ENCODE peak calls at places on chromosome 19, in eight cellular contexts. J is aorta, B is HCT116, K is breast epithelium, O is cardiac muscle cell, F is GM23248, A is colonic mucosa, S is psoas muscle. C is an unnamed sample.

GRCh38 chr19:13234518-13234917 is 84.3 kb downstream of the IER2 start:
- DNase-seq in J (no peak), B (peak; percentile 33), K (no peak), O (peak; percentile 41), F (peak; percentile 65), A (peak; percentile 83), S (peak; percentile 29), C (peak; percentile 58)

GRCh38 chr19:48329167-48329891 is 4.0 kb downstream of the EMP3 start:
- DNase-seq in J (no peak), B (no peak), K (no peak), O (no peak), F (peak; percentile 84), A (no peak), S (no peak), C (peak; percentile 52)

GRCh38 chr19:48853483-48853882 is 14.9 kb downstream of the PLEKHA4 start:
- DNase-seq in J (no peak), B (no peak), K (no peak), O (no peak), F (no peak), A (no peak), S (no peak), C (no peak)

GRCh38 chr19:5138606-5139594 is 170.0 kb downstream of the KDM4B start:
- DNase-seq in J (no peak), B (no peak), K (no peak), O (peak; percentile 95), F (peak; percentile 31), A (peak; percentile 54), S (no peak), C (peak; percentile 42)

GRCh38 chr19:44876930-44877530 is 14.0 kb upstream of the TOMM40 start:
- DNase-seq in J (no peak), B (no peak), K (no peak), O (no peak), F (no peak), A (no peak), S (no peak), C (no peak)

GRCh38 chr19:46350029-46350757 is 3.3 kb downstream of the PPP5C start:
- DNase-seq in J (peak; percentile 69), B (no peak), K (no peak), O (no peak), F (no peak), A (peak; percentile 69), S (no peak), C (no peak)

GRCh38 chr19:12789098-12789903 is 2.0 kb upstream of the JUNB start:
- DNase-seq in J (no peak), B (no peak), K (no peak), O (no peak), F (peak; percentile 64), A (peak; percentile 84), S (no peak), C (peak; percentile 90)

GRCh38 chr19:15400521-15401396 is 18.0 kb downstream of the AKAP8L start:
- DNase-seq in J (peak; percentile 70), B (no peak), K (no peak), O (no peak), F (no peak), A (no peak), S (no peak), C (no peak)

GRCh38 chr19:2244122-2244411 is 5.1 kb upstream of the AMH start:
- DNase-seq in J (no peak), B (no peak), K (no peak), O (no peak), F (no peak), A (no peak), S (no peak), C (no peak)

GRCh38 chr19:36771275-36772231 is 1.1 kb downstream of the ZNF850 start:
- DNase-seq in J (peak; percentile 85), B (no peak), K (peak; percentile 62), O (peak; percentile 97), F (peak; percentile 92), A (peak; percentile 62), S (peak; percentile 54), C (peak; percentile 68)

GRCh38 chr19:33159893-33160292 is 28.0 kb downstream of the WDR88 start:
- DNase-seq in J (peak; percentile 17), B (no peak), K (no peak), O (no peak), F (no peak), A (no peak), S (no peak), C (no peak)

GRCh38 chr19:9668544-9668943 is 6.4 kb downstream of the ZNF562 start:
- DNase-seq in J (no peak), B (no peak), K (no peak), O (no peak), F (no peak), A (no peak), S (no peak), C (no peak)
- H3K9me3 ChIP-seq in J (peaks cover 4% of the 10 kb centered on the region), B (peaks cover 39% of the 10 kb centered on the region), K (peaks cover 75% of the 10 kb centered on the region), O (no peaks in the 10 kb centered on the region), F (peaks cover 5% of the 10 kb centered on the region), A (peaks cover 3% of the 10 kb centered on the region), S (peaks cover 40% of the 10 kb centered on the region), C (no peaks in the 10 kb centered on the region)

DNA sequence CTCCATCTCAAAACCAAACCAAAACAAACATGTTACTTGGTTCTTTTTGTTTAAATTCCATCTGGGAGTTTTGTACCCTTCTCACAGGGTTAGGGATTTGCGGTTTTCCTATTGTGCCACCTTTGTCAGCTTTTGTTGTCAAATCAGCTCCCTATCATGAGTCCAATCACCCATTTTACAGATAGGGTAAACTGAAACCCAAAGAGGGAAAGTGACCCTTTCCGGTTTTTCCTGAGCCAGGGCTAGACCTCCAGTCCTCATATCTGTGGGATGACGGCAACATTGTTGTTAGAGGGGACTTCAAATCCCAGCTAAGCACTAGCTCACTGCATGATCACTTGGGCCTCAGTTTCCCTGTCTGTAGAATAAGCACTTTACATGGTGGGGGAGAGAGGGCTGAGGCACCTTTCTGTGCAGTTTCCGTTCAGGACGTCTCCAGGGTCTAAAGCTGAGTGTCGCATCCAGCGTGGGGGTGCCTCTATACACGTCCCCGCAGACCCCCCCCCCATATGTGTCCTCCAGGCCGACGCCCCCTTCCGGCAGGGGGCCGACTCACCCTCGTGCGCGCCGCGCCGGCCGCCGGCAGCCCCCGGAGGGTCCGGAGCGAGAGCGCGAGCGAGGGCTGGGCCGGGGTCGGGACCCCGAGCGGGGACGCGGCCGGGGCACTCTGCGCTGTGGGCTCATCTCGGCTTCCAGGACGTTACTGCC is 3.9 kb downstream of the CCDC194 start:
- DNase-seq in J (no peak), B (no peak), K (no peak), O (no peak), F (no peak), A (no peak), S (no peak), C (no peak)
- H3K27ac ChIP-seq in J (no peak overlapping the region), B (peak overlapping the region; percentile 11), K (peak overlapping the region; percentile 15), O (no peak overlapping the region), F (no peak overlapping the region), A (no peak overlapping the region), S (no peak overlapping the region), C (no peak overlapping the region)

GRCh38 chr19:51904331-51905165 is at the start of gene ZNF649:
- DNase-seq in J (peak; percentile 95), B (peak; percentile 82), K (peak; percentile 67), O (peak; percentile 88), F (peak; percentile 95), A (peak; percentile 86), S (peak; percentile 87), C (peak; percentile 86)

GRCh38 chr19:51903192-51903591 is 1.6 kb downstream of the ZNF649 start:
- DNase-seq in J (no peak), B (no peak), K (no peak), O (no peak), F (no peak), A (no peak), S (no peak), C (no peak)

GRCh38 chr19:51901860-51902259 is 3.0 kb downstream of the ZNF649 start:
- DNase-seq in J (no peak), B (no peak), K (no peak), O (no peak), F (peak; percentile 39), A (no peak), S (no peak), C (no peak)
- H3K9me3 ChIP-seq in J (peaks cover 17% of the 10 kb centered on the region), B (peaks cover 18% of the 10 kb centered on the region), K (peaks cover 39% of the 10 kb centered on the region), O (peaks cover 4% of the 10 kb centered on the region), F (no peaks in the 10 kb centered on the region), A (no peaks in the 10 kb centered on the region), S (peaks cover 55% of the 10 kb centered on the region), C (peaks cover 4% of the 10 kb centered on the region)

GRCh38 chr19:3981736-3982681 is 3.3 kb downstream of the EEF2 start:
- DNase-seq in J (no peak), B (no peak), K (peak; percentile 24), O (no peak), F (peak; percentile 36), A (no peak), S (peak; percentile 24), C (no peak)

GRCh38 chr19:3983936-3984583 is 1.2 kb downstream of the EEF2 start:
- DNase-seq in J (no peak), B (no peak), K (peak; percentile 47), O (peak; percentile 60), F (peak; percentile 88), A (peak; percentile 57), S (peak; percentile 69), C (peak; percentile 88)

GRCh38 chr19:3981373-3981735 is 3.9 kb downstream of the EEF2 start:
- DNase-seq in J (no peak), B (no peak), K (peak; percentile 17), O (no peak), F (peak; percentile 39), A (no peak), S (no peak), C (no peak)

GRCh38 chr19:3983542-3983914 is 1.7 kb downstream of the EEF2 start:
- DNase-seq in J (no peak), B (no peak), K (peak; percentile 17), O (no peak), F (no peak), A (no peak), S (no peak), C (no peak)

DNA sequence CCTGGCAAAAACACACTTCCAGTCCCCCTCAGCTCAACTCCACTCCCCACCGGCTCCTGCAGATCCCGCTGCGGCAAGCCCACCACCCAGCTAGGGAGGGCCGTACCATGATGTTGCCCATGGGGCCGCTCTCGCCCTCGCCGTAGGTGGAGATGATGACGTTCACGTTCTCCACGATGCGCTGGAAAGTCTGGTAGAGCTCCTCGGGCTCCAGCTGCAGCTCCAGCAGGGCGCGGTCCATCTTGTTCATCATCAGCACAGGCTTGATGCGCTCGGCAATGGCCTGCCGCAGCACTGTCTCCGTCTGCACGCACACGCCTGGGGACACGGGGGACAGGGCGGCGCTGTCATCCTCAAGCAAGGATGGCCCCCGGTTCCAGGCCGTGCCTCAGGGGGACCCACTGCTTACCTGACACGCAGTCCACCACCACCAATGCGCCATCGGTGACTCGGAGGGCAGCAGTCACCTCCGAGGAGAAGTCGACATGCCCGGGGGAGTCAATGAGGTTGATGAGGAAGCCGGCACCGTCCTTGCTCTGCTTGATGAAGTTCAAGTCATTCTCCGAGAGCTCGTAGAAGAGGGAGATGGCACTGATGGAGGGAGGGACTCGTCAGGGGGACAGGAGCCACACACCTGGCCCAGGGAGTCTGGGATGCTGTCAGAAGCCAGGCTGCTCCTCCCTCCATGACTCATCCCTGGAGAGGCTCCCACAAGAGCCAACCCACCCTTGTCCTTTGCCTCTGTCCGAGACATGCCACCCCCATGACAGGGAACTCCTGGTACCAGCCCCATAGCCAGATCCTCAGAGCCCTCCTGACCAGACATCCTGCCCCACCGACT is 2.3 kb downstream of the EEF2 start:
- DNase-seq in J (no peak), B (no peak), K (peak; percentile 41), O (peak; percentile 47), F (peak; percentile 89), A (no peak), S (peak; percentile 63), C (no peak)
- H3K27ac ChIP-seq in J (no peak overlapping the region), B (peak overlapping the region; percentile 98), K (peak overlapping the region; percentile 99), O (no peak overlapping the region), F (peak overlapping the region; percentile 98), A (no peak overlapping the region), S (peak overlapping the region; percentile 95), C (peak overlapping the region; percentile 69)